ENCODE peak calls at places on chromosomes 6 and 20, in seven cellular contexts. One of them, this sample, is unnamed.

GRCh38 chr6:39561536-39562266 is 163.5 kb downstream of the KIF6 start:
- DNase-seq in occipital lobe: no peak
- DNase-seq in neural crest cell: no peak
- DNase-seq in SW 1271: no peak
- DNase-seq in cardiac fibroblast: peak; percentile 49
- DNase-seq in GM06990: no peak
- DNase-seq in activated CD4-positive, alpha-beta T cell treated with anti-CD3 and anti-CD28 coated beads for 4 hours: no peak
- DNase-seq in this sample: no peak

GRCh38 chr6:129678463-129678862 is 31.5 kb downstream of the ARHGAP18 start:
- DNase-seq in activated CD4-positive, alpha-beta T cell treated with anti-CD3 and anti-CD28 coated beads for 4 hours: no peak
- DNase-seq in SW 1271: no peak
- DNase-seq in neural crest cell: no peak
- DNase-seq in cardiac fibroblast: no peak
- DNase-seq in GM06990: no peak
- DNase-seq in occipital lobe: no peak
- DNase-seq in this sample: no peak

GRCh38 chr6:37205189-37205996 is 35.4 kb downstream of the PIM1 start:
- DNase-seq in occipital lobe: no peak
- DNase-seq in cardiac fibroblast: no peak
- DNase-seq in SW 1271: no peak
- DNase-seq in activated CD4-positive, alpha-beta T cell treated with anti-CD3 and anti-CD28 coated beads for 4 hours: no peak
- DNase-seq in neural crest cell: no peak
- DNase-seq in GM06990: no peak
- DNase-seq in this sample: no peak

GRCh38 chr6:130159876-130160415 is 62.8 kb downstream of the SAMD3 start:
- DNase-seq in occipital lobe: no peak
- DNase-seq in activated CD4-positive, alpha-beta T cell treated with anti-CD3 and anti-CD28 coated beads for 4 hours: no peak
- DNase-seq in neural crest cell: no peak
- DNase-seq in GM06990: no peak
- DNase-seq in cardiac fibroblast: peak; percentile 14
- DNase-seq in SW 1271: no peak
- DNase-seq in this sample: no peak

GRCh38 chr6:35034411-35035171 is 106.5 kb downstream of the TCP11 start:
- DNase-seq in occipital lobe: no peak
- DNase-seq in neural crest cell: no peak
- DNase-seq in GM06990: peak; percentile 55
- DNase-seq in cardiac fibroblast: no peak
- DNase-seq in activated CD4-positive, alpha-beta T cell treated with anti-CD3 and anti-CD28 coated beads for 4 hours: no peak
- DNase-seq in SW 1271: no peak
- DNase-seq in this sample: no peak

GRCh38 chr6:146041282-146041681 is 12.4 kb downstream of the GRM1 start:
- DNase-seq in cardiac fibroblast: peak; percentile 31
- DNase-seq in SW 1271: no peak
- DNase-seq in activated CD4-positive, alpha-beta T cell treated with anti-CD3 and anti-CD28 coated beads for 4 hours: no peak
- DNase-seq in GM06990: no peak
- DNase-seq in neural crest cell: no peak
- DNase-seq in occipital lobe: no peak
- DNase-seq in this sample: no peak

GRCh38 chr20:10167025-10167424 is 51.6 kb upstream of the SNAP25 start:
- DNase-seq in occipital lobe: no peak
- DNase-seq in SW 1271: no peak
- DNase-seq in neural crest cell: no peak
- DNase-seq in activated CD4-positive, alpha-beta T cell treated with anti-CD3 and anti-CD28 coated beads for 4 hours: no peak
- DNase-seq in GM06990: no peak
- DNase-seq in cardiac fibroblast: no peak
- DNase-seq in this sample: no peak

GRCh38 chr20:44650777-44651493 is 564 bp downstream of the ADA start:
- DNase-seq in activated CD4-positive, alpha-beta T cell treated with anti-CD3 and anti-CD28 coated beads for 4 hours: peak; percentile 35
- DNase-seq in SW 1271: no peak
- DNase-seq in cardiac fibroblast: no peak
- DNase-seq in GM06990: peak; percentile 56
- DNase-seq in neural crest cell: no peak
- DNase-seq in occipital lobe: no peak
- DNase-seq in this sample: no peak

GRCh38 chr6:139510040-139510815 is 135.8 kb upstream of the CITED2 start:
- DNase-seq in activated CD4-positive, alpha-beta T cell treated with anti-CD3 and anti-CD28 coated beads for 4 hours: no peak
- DNase-seq in cardiac fibroblast: no peak
- DNase-seq in SW 1271: no peak
- DNase-seq in occipital lobe: no peak
- DNase-seq in GM06990: no peak
- DNase-seq in neural crest cell: no peak
- DNase-seq in this sample: no peak